ENCODE peak calls at places on chromosomes 11 and 22, in six cellular contexts. One of them, this sample, is unnamed.

GRCh38 chr22:45688606-45689080 is 17.0 kb downstream of the ATXN10 start:
- DNase-seq in hypothalamus: no peak
- DNase-seq in suprapubic skin: no peak
- DNase-seq in A549: peak
- DNase-seq in upper lobe of left lung: no peak
- DNase-seq in HFFc6: peak
- DNase-seq in this sample: no peak

GRCh38 chr11:61860054-61860903 is 31.1 kb downstream of the FADS3 start:
- DNase-seq in hypothalamus: no peak
- DNase-seq in A549: peak
- DNase-seq in upper lobe of left lung: no peak
- DNase-seq in HFFc6: no peak
- DNase-seq in suprapubic skin: no peak
- DNase-seq in this sample: no peak

GRCh38 chr22:19996694-19997384 is 19.8 kb downstream of the ARVCF start:
- DNase-seq in upper lobe of left lung: peak
- DNase-seq in hypothalamus: no peak
- DNase-seq in A549: no peak
- DNase-seq in suprapubic skin: peak
- DNase-seq in HFFc6: no peak
- DNase-seq in this sample: peak

GRCh38 chr11:94583885-94584500 is 16.8 kb downstream of the PIWIL4 start:
- DNase-seq in A549: no peak
- DNase-seq in suprapubic skin: no peak
- DNase-seq in hypothalamus: no peak
- DNase-seq in HFFc6: no peak
- DNase-seq in upper lobe of left lung: no peak
- DNase-seq in this sample: no peak

GRCh38 chr11:28836285-28837081 is 728.3 kb downstream of the METTL15 start:
- DNase-seq in suprapubic skin: no peak
- DNase-seq in hypothalamus: no peak
- DNase-seq in A549: peak
- DNase-seq in HFFc6: peak
- DNase-seq in upper lobe of left lung: no peak
- DNase-seq in this sample: peak

GRCh38 chr22:44859641-44860040 is 107.3 kb downstream of the ARHGAP8 start:
- DNase-seq in A549: no peak
- DNase-seq in hypothalamus: no peak
- DNase-seq in upper lobe of left lung: peak
- DNase-seq in HFFc6: no peak
- DNase-seq in suprapubic skin: no peak
- DNase-seq in this sample: no peak

GRCh38 chr11:118243161-118243560 is 9.0 kb downstream of the MPZL3 start:
- DNase-seq in hypothalamus: no peak
- DNase-seq in HFFc6: no peak
- DNase-seq in A549: no peak
- DNase-seq in suprapubic skin: no peak
- DNase-seq in upper lobe of left lung: no peak
- DNase-seq in this sample: no peak

GRCh38 chr11:76140912-76141574 is 65.3 kb downstream of the WNT11 start:
- DNase-seq in HFFc6: no peak
- DNase-seq in upper lobe of left lung: no peak
- DNase-seq in A549: no peak
- DNase-seq in suprapubic skin: no peak
- DNase-seq in hypothalamus: no peak
- DNase-seq in this sample: no peak

GRCh38 chr22:25060522-25061071 is 108.1 kb downstream of the KIAA1671 start:
- DNase-seq in HFFc6: no peak
- DNase-seq in upper lobe of left lung: no peak
- DNase-seq in suprapubic skin: no peak
- DNase-seq in A549: no peak
- DNase-seq in hypothalamus: no peak
- DNase-seq in this sample: peak

GRCh38 chr11:114343020-114343419 is 46.8 kb downstream of the NNMT start:
- DNase-seq in suprapubic skin: no peak
- DNase-seq in hypothalamus: no peak
- DNase-seq in upper lobe of left lung: no peak
- DNase-seq in HFFc6: no peak
- DNase-seq in A549: no peak
- DNase-seq in this sample: no peak

GRCh38 chr22:28935713-28936112 is 52.3 kb downstream of the ZNRF3 start:
- DNase-seq in suprapubic skin: no peak
- DNase-seq in A549: no peak
- DNase-seq in hypothalamus: no peak
- DNase-seq in HFFc6: no peak
- DNase-seq in upper lobe of left lung: no peak
- DNase-seq in this sample: no peak

GRCh38 chr11:113305440-113306336 is 8.7 kb upstream of the TTC12 start:
- DNase-seq in A549: peak
- DNase-seq in HFFc6: peak
- DNase-seq in upper lobe of left lung: peak
- DNase-seq in suprapubic skin: peak
- DNase-seq in hypothalamus: peak
- DNase-seq in this sample: peak

GRCh38 chr22:40263191-40263590 is 83.1 kb upstream of the ADSL start:
- DNase-seq in A549: no peak
- DNase-seq in hypothalamus: no peak
- DNase-seq in HFFc6: no peak
- DNase-seq in suprapubic skin: no peak
- DNase-seq in upper lobe of left lung: no peak
- DNase-seq in this sample: no peak

GRCh38 chr11:118153516-118153915 is 893 bp upstream of the SCN4B start:
- DNase-seq in HFFc6: no peak
- DNase-seq in suprapubic skin: no peak
- DNase-seq in A549: no peak
- DNase-seq in hypothalamus: no peak
- DNase-seq in upper lobe of left lung: no peak
- DNase-seq in this sample: no peak

GRCh38 chr11:63749624-63750023 is 19.0 kb downstream of the ZFTA start:
- DNase-seq in suprapubic skin: no peak
- DNase-seq in hypothalamus: no peak
- DNase-seq in A549: no peak
- DNase-seq in HFFc6: no peak
- DNase-seq in upper lobe of left lung: no peak
- DNase-seq in this sample: no peak

GRCh38 chr22:20930004-20930403 is 12.8 kb downstream of the CRKL start:
- DNase-seq in A549: no peak
- DNase-seq in hypothalamus: no peak
- DNase-seq in HFFc6: no peak
- DNase-seq in suprapubic skin: no peak
- DNase-seq in upper lobe of left lung: no peak
- DNase-seq in this sample: no peak

GRCh38 chr11:86201371-86201770 is 43.2 kb upstream of the EED start:
- DNase-seq in suprapubic skin: no peak
- DNase-seq in A549: no peak
- DNase-seq in HFFc6: no peak
- DNase-seq in hypothalamus: no peak
- DNase-seq in upper lobe of left lung: no peak
- DNase-seq in this sample: no peak

GRCh38 chr22:50314081-50314454 is 6.6 kb upstream of the PLXNB2 start:
- DNase-seq in HFFc6: no peak
- DNase-seq in suprapubic skin: no peak
- DNase-seq in A549: no peak
- DNase-seq in upper lobe of left lung: no peak
- DNase-seq in hypothalamus: no peak
- DNase-seq in this sample: no peak

GRCh38 chr11:75557649-75558494 is 4.2 kb upstream of the SERPINH1 start:
- DNase-seq in suprapubic skin: no peak
- DNase-seq in HFFc6: peak
- DNase-seq in hypothalamus: no peak
- DNase-seq in A549: no peak
- DNase-seq in upper lobe of left lung: peak
- DNase-seq in this sample: peak

GRCh38 chr22:41598081-41598480 is 8.4 kb upstream of the PMM1 start:
- DNase-seq in A549: no peak
- DNase-seq in HFFc6: peak
- DNase-seq in suprapubic skin: no peak
- DNase-seq in hypothalamus: no peak
- DNase-seq in upper lobe of left lung: no peak
- DNase-seq in this sample: peak

GRCh38 chr11:1203505-1204271 is 19.2 kb upstream of the MUC5B start:
- DNase-seq in hypothalamus: no peak
- DNase-seq in HFFc6: no peak
- DNase-seq in suprapubic skin: peak
- DNase-seq in A549: no peak
- DNase-seq in upper lobe of left lung: peak
- DNase-seq in this sample: no peak

GRCh38 chr11:9527481-9528140 is 45.9 kb upstream of the WEE1 start:
- DNase-seq in hypothalamus: no peak
- DNase-seq in suprapubic skin: no peak
- DNase-seq in A549: peak
- DNase-seq in HFFc6: peak
- DNase-seq in upper lobe of left lung: no peak
- DNase-seq in this sample: peak

GRCh38 chr22:21698430-21699329 is 32.9 kb downstream of the PPIL2 start:
- DNase-seq in suprapubic skin: no peak
- DNase-seq in hypothalamus: no peak
- DNase-seq in A549: no peak
- DNase-seq in upper lobe of left lung: no peak
- DNase-seq in HFFc6: peak
- DNase-seq in this sample: no peak

GRCh38 chr22:37752189-37753061 is 55.3 kb upstream of the GCAT start:
- DNase-seq in A549: peak
- DNase-seq in suprapubic skin: peak
- DNase-seq in HFFc6: peak
- DNase-seq in hypothalamus: no peak
- DNase-seq in upper lobe of left lung: peak
- DNase-seq in this sample: peak

GRCh38 chr11:30197869-30198268 is 32.9 kb upstream of the FSHB start:
- DNase-seq in A549: no peak
- DNase-seq in HFFc6: no peak
- DNase-seq in hypothalamus: no peak
- DNase-seq in suprapubic skin: no peak
- DNase-seq in upper lobe of left lung: no peak
- DNase-seq in this sample: peak

GRCh38 chr11:12901874-12902481 is 107.1 kb upstream of the RASSF10 start:
- DNase-seq in hypothalamus: no peak
- DNase-seq in A549: no peak
- DNase-seq in upper lobe of left lung: no peak
- DNase-seq in suprapubic skin: no peak
- DNase-seq in HFFc6: peak
- DNase-seq in this sample: no peak

GRCh38 chr11:125166347-125166841 is 1.8 kb downstream of the PKNOX2 start:
- DNase-seq in A549: no peak
- DNase-seq in suprapubic skin: no peak
- DNase-seq in hypothalamus: no peak
- DNase-seq in upper lobe of left lung: peak
- DNase-seq in HFFc6: no peak
- DNase-seq in this sample: peak

GRCh38 chr11:125994509-125994908 is 48.7 kb downstream of the VSIG10L2 start:
- DNase-seq in hypothalamus: no peak
- DNase-seq in HFFc6: no peak
- DNase-seq in A549: no peak
- DNase-seq in upper lobe of left lung: no peak
- DNase-seq in suprapubic skin: no peak
- DNase-seq in this sample: no peak

GRCh38 chr11:62558669-62559068 is 12.1 kb upstream of the AHNAK start:
- DNase-seq in upper lobe of left lung: no peak
- DNase-seq in hypothalamus: no peak
- DNase-seq in suprapubic skin: no peak
- DNase-seq in HFFc6: no peak
- DNase-seq in A549: no peak
- DNase-seq in this sample: no peak

GRCh38 chr11:115170133-115170815 is 333.9 kb downstream of the CADM1 start:
- DNase-seq in hypothalamus: no peak
- DNase-seq in HFFc6: peak
- DNase-seq in A549: peak
- DNase-seq in suprapubic skin: no peak
- DNase-seq in upper lobe of left lung: no peak
- DNase-seq in this sample: peak

GRCh38 chr11:112219476-112220232 is 6.6 kb upstream of the PTS start:
- DNase-seq in hypothalamus: no peak
- DNase-seq in suprapubic skin: no peak
- DNase-seq in A549: peak
- DNase-seq in HFFc6: peak
- DNase-seq in upper lobe of left lung: no peak
- DNase-seq in this sample: peak

GRCh38 chr11:124799384-124800225 is 601 bp downstream of the MSANTD2 start:
- DNase-seq in A549: peak
- DNase-seq in upper lobe of left lung: peak
- DNase-seq in suprapubic skin: peak
- DNase-seq in hypothalamus: no peak
- DNase-seq in HFFc6: no peak
- DNase-seq in this sample: peak

GRCh38 chr22:43268261-43268660 is 74.9 kb downstream of the SCUBE1 start:
- DNase-seq in HFFc6: no peak
- DNase-seq in suprapubic skin: no peak
- DNase-seq in A549: no peak
- DNase-seq in hypothalamus: no peak
- DNase-seq in upper lobe of left lung: no peak
- DNase-seq in this sample: no peak

GRCh38 chr11:40328890-40329617 is 1130.4 kb downstream of the LRRC4C start:
- DNase-seq in suprapubic skin: no peak
- DNase-seq in HFFc6: peak
- DNase-seq in upper lobe of left lung: no peak
- DNase-seq in hypothalamus: no peak
- DNase-seq in A549: peak
- DNase-seq in this sample: peak

GRCh38 chr11:20238712-20239111 is 78.4 kb upstream of the DBX1 start:
- DNase-seq in HFFc6: no peak
- DNase-seq in A549: no peak
- DNase-seq in suprapubic skin: no peak
- DNase-seq in hypothalamus: no peak
- DNase-seq in upper lobe of left lung: no peak
- DNase-seq in this sample: no peak

GRCh38 chr11:103537904-103538502 is 428.8 kb downstream of the DYNC2H1 start:
- DNase-seq in hypothalamus: no peak
- DNase-seq in HFFc6: peak
- DNase-seq in suprapubic skin: no peak
- DNase-seq in upper lobe of left lung: no peak
- DNase-seq in A549: peak
- DNase-seq in this sample: peak

GRCh38 chr11:73126804-73127480 is 15.2 kb downstream of the FCHSD2 start:
- DNase-seq in suprapubic skin: no peak
- DNase-seq in A549: no peak
- DNase-seq in upper lobe of left lung: no peak
- DNase-seq in HFFc6: no peak
- DNase-seq in hypothalamus: no peak
- DNase-seq in this sample: no peak

GRCh38 chr11:2775626-2776350 is 76.0 kb upstream of the KCNQ1OT1 start:
- DNase-seq in upper lobe of left lung: no peak
- DNase-seq in suprapubic skin: peak
- DNase-seq in A549: no peak
- DNase-seq in HFFc6: no peak
- DNase-seq in hypothalamus: no peak
- DNase-seq in this sample: no peak